ENCODE peak calls at places on chromosome 1, in six cellular contexts. B is K562, V is GM12878, C is HepG2, O is SK-N-SH, A is HCT116. H is an unnamed sample.

GRCh38 chr1:83508485-83509151 is 490.3 kb downstream of the TTLL7 start:
- DNase-seq in A (no peak), B (no peak), O (no peak), C (no peak), V (peak), H (peak)

GRCh38 chr1:195717651-195718050 is 890.6 kb downstream of the KCNT2 start:
- DNase-seq in B (no peak), O (peak), A (peak), C (no peak), V (no peak), H (peak)

GRCh38 chr1:116874622-116875277 is 35.0 kb upstream of the PTGFRN start:
- DNase-seq in A (no peak), O (no peak), B (no peak), V (no peak), C (peak), H (no peak)

GRCh38 chr1:218429301-218429700 is 84.2 kb downstream of the TGFB2 start:
- DNase-seq in B (no peak), V (no peak), A (no peak), C (no peak), O (no peak), H (no peak)

GRCh38 chr1:237124856-237125462 is 83.0 kb downstream of the RYR2 start:
- DNase-seq in B (peak), V (no peak), C (peak), O (peak), A (peak), H (peak)

GRCh38 chr1:109151146-109151545 is 37.2 kb downstream of the ELAPOR1 start:
- DNase-seq in V (no peak), C (peak), O (no peak), A (peak), B (peak), H (peak)

GRCh38 chr1:151908228-151908691 is 1.1 kb downstream of the THEM4 start:
- DNase-seq in O (no peak), B (no peak), A (peak), V (no peak), C (peak), H (peak)

GRCh38 chr1:64906447-64906846 is 59.9 kb downstream of the JAK1 start:
- DNase-seq in V (no peak), B (no peak), A (no peak), C (peak), O (no peak), H (no peak)

GRCh38 chr1:110850145-110850544 is 22.8 kb upstream of the CD53 start:
- DNase-seq in V (no peak), O (peak), C (no peak), A (no peak), B (no peak), H (no peak)

GRCh38 chr1:197995408-197996258 is 78.5 kb downstream of the LHX9 start:
- DNase-seq in A (no peak), V (no peak), B (peak), O (no peak), C (no peak), H (no peak)

GRCh38 chr1:47340227-47340626 is 6.6 kb downstream of the CMPK1 start:
- DNase-seq in O (no peak), A (no peak), B (no peak), C (no peak), V (no peak), H (no peak)

GRCh38 chr1:147717706-147718097 is 42.7 kb downstream of the GJA5 start:
- DNase-seq in V (no peak), B (no peak), O (no peak), C (no peak), A (no peak), H (no peak)

GRCh38 chr1:207032528-207033017 is at the start of gene C1orf116:
- DNase-seq in B (peak), A (peak), C (peak), V (no peak), O (no peak), H (peak)

GRCh38 chr1:231806623-231807470 is 180.3 kb downstream of the DISC1 start:
- DNase-seq in B (peak), C (peak), V (no peak), O (peak), A (peak), H (peak)

GRCh38 chr1:78283691-78284090 is 207.1 kb upstream of the PTGFR start:
- DNase-seq in A (no peak), C (no peak), B (no peak), V (no peak), O (no peak), H (no peak)

GRCh38 chr1:221888218-221888617 is 146.3 kb upstream of the DUSP10 start:
- DNase-seq in O (no peak), V (no peak), A (no peak), C (no peak), B (no peak), H (no peak)

GRCh38 chr1:192559115-192560006 is 16.2 kb upstream of the RGS1 start:
- DNase-seq in V (no peak), A (peak), O (no peak), C (no peak), B (no peak), H (no peak)

GRCh38 chr1:101259744-101260148 is 22.9 kb downstream of the S1PR1 start:
- DNase-seq in V (no peak), C (no peak), O (no peak), A (no peak), B (no peak), H (no peak)
- TF ChIP-seq REST in V (no peak), C (no peak), O (no peak), A (no peak), B (no peak), H (no peak)

GRCh38 chr1:107896946-107897345 is 68.0 kb downstream of the VAV3 start:
- DNase-seq in C (no peak), A (no peak), V (no peak), O (no peak), B (no peak), H (no peak)
- H2AFZ ChIP-seq in C (no peak), A (no peak), V (no peak), O (no peak), B (no peak), H (no peak)

DNA sequence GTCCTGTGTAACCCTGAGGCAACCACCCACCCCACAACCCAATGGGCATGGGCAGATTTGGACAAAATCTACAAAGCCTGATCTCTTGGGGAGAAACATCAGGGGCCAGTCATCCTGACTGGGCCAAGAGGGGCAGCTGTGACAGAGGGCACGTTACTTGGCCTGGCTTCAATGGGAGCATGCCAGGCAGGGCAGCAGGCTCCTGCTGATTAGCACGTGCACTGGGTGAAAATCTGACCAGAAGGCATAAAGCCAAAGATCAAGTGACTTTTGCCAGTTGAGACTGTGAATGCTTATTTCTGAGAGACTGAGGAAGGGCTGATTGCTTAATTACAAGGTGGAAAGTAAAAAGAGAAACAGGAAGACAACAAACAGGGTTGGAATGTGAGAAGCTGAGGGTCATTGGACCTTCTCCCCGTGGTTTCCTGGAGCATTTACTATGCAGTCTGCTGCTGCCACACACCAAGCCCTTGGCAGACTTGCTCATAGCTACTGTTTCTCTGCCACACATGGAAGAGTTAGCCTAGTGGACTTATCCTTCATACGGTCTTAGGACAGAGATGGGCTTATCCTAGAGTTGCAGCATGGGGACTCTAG is 39.8 kb upstream of the TNR start:
- DNase-seq in C (no peak), A (no peak), V (no peak), B (no peak), O (no peak), H (no peak)
- TF ChIP-seq REST in C (no peak), A (no peak), V (no peak), B (no peak), O (no peak), H (no peak)

DNA sequence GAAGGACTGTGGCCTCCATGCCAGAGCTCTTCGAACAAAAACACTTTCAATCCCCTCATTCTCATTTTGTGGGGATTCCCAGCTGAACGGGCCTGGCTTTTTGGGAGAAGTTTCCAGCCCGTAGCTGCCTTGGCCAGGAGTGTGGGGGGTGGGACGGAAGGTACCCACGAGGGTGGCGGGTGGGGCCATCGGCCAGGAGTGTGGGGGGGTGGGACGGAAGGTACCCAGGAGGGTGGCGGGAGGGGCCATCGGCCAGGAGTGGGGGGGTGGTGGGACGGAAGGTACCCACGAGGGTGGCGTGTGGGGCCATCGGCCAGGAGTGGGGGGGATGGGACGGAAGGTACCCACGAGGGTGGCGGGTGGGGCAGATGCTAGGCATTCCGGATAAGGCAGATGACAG is 71.7 kb upstream of the ZBTB18 start:
- DNase-seq in V (no peak), C (no peak), O (peak), A (no peak), B (no peak), H (no peak)
- H2AFZ ChIP-seq in V (no peak), C (no peak), O (no peak), A (no peak), B (no peak), H (no peak)

GRCh38 chr1:153260473-153260979 is 1.0 kb downstream of the LORICRIN start:
- DNase-seq in A (no peak), V (no peak), O (peak), B (no peak), C (no peak), H (no peak)

GRCh38 chr1:153259387-153259786 is at the start of gene LORICRIN:
- DNase-seq in A (no peak), O (no peak), B (no peak), V (no peak), C (no peak), H (no peak)

GRCh38 chr1:153261793-153262371 is 2.4 kb downstream of the LORICRIN start:
- DNase-seq in B (no peak), V (no peak), A (no peak), C (no peak), O (no peak), H (peak)

GRCh38 chr1:153262462-153263157 is 3.1 kb downstream of the LORICRIN start:
- DNase-seq in A (no peak), B (no peak), V (peak), O (no peak), C (no peak), H (no peak)

DNA sequence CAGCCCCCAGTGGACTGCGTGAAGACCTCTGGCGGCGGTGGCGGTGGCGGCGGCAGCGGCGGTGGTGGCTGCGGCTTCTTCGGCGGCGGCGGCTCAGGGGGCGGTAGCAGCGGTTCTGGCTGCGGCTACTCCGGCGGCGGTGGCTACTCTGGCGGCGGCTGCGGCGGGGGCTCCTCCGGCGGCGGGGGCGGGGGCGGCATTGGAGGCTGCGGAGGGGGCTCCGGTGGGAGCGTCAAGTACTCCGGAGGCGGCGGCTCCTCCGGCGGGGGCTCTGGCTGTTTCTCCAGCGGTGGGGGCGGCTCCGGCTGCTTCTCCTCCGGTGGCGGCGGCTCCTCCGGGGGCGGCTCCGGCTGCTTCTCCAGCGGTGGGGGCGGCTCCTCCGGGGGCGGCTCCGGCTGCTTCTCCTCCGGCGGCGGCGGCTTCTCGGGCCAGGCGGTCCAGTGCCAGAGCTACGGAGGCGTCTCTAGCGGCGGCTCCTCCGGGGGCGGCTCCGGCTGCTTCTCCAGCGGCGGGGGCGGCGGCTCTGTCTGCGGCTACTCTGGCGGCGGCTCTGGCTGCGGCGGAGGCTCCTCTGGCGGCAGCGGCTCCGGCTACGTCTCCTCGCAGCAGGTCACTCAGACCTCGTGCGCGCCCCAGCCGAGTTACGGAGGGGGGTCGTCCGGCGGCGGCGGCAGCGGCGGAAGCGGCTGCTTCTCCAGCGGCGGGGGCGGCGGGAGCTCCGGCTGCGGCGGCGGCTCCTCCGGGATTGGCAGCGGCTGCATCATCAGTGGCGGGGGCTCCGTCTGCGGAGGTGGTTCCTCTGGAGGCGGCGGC is 1.7 kb downstream of the LORICRIN start:
- DNase-seq in A (no peak), V (no peak), O (peak), B (no peak), C (no peak), H (peak)
- TF ChIP-seq REST in A (no peak), V (no peak), O (no peak), B (no peak), C (no peak), H (no peak)

GRCh38 chr1:157142245-157142644 is 4.0 kb upstream of the ETV3 start:
- DNase-seq in B (no peak), A (no peak), V (no peak), O (no peak), C (no peak), H (no peak)
- H2AFZ ChIP-seq in B (no peak), A (no peak), V (no peak), O (no peak), C (no peak), H (no peak)

GRCh38 chr1:101302831-101303511 is 66.2 kb downstream of the S1PR1 start:
- DNase-seq in B (no peak), A (no peak), O (peak), V (no peak), C (no peak), H (no peak)
- TF ChIP-seq REST in B (no peak), A (no peak), O (peak), V (no peak), C (no peak), H (no peak)

H was measured in GM23338.